ENCODE peak calls at places on chromosomes 12 and 14, in four cellular contexts. H, P, J and B are unnamed samples.

GRCh38 chr12:75087656-75088055 is 122.0 kb downstream of the KCNC2 start:
- DNase-seq in H (peak; percentile 16), P (no peak), J (peak; percentile 11), B (no peak)

GRCh38 chr12:64058541-64059321 is 163.4 kb downstream of the KICS2 start:
- DNase-seq in H (no peak), P (no peak), J (no peak), B (no peak)

GRCh38 chr14:61860294-61860918 is 98.2 kb downstream of the SNAPC1 start:
- DNase-seq in H (peak; percentile 63), P (peak; percentile 44), J (peak; percentile 60), B (peak; percentile 24)

GRCh38 chr12:100668939-100669536 is 95.6 kb downstream of the GAS2L3 start:
- DNase-seq in H (peak; percentile 71), P (no peak), J (peak; percentile 83), B (no peak)

GRCh38 chr12:807041-807717 is 54.8 kb downstream of the WNK1 start:
- DNase-seq in H (no peak), P (peak; percentile 59), J (no peak), B (no peak)

GRCh38 chr14:51792819-51793218 is 67.6 kb upstream of the GNG2 start:
- DNase-seq in H (no peak), P (no peak), J (no peak), B (no peak)

GRCh38 chr12:32897688-32898573 is 1.4 kb upstream of the PKP2 start:
- DNase-seq in H (no peak), P (no peak), J (no peak), B (no peak)

GRCh38 chr12:70664463-70664862 is 27.2 kb upstream of the PTPRB start:
- DNase-seq in H (no peak), P (no peak), J (peak; percentile 13), B (no peak)

GRCh38 chr14:31090872-31091764 is 64.9 kb upstream of the STRN3 start:
- DNase-seq in H (peak; percentile 63), P (no peak), J (peak; percentile 86), B (no peak)

GRCh38 chr14:50679674-50680073 is 11.6 kb upstream of the SAV1 start:
- DNase-seq in H (no peak), P (no peak), J (no peak), B (no peak)